ENCODE peak calls at places on chromosomes 1 and 21, in eight cellular contexts. Y, B, T, N, Z, S, U and A are unnamed samples.

GRCh38 chr1:16915627-16915973 is 6.1 kb upstream of the CROCC start:
- DNase-seq in Y (peak), B (peak), T (no peak), N (peak), Z (no peak), S (no peak), U (no peak), A (peak)

GRCh38 chr1:234617135-234617985 is 7.4 kb upstream of the IRF2BP2 start:
- DNase-seq in Y (no peak), B (no peak), T (no peak), N (peak), Z (no peak), S (no peak), U (no peak), A (peak)

GRCh38 chr1:156641761-156642264 is at the start of gene BCAN:
- DNase-seq in Y (no peak), B (peak), T (no peak), N (peak), Z (no peak), S (no peak), U (peak), A (no peak)

GRCh38 chr21:14383596-14384210 is 757 bp upstream of the HSPA13 start:
- DNase-seq in Y (no peak), B (no peak), T (no peak), N (no peak), Z (no peak), S (no peak), U (no peak), A (peak)

GRCh38 chr1:112508242-112509004 is at the start of gene WNT2B:
- DNase-seq in Y (peak), B (peak), T (no peak), N (peak), Z (no peak), S (peak), U (no peak), A (no peak)

GRCh38 chr1:2050482-2050792 is 226 bp downstream of the PRKCZ start:
- DNase-seq in Y (no peak), B (no peak), T (no peak), N (no peak), Z (no peak), S (no peak), U (no peak), A (no peak)

GRCh38 chr1:201260648-201261311 is 22.5 kb upstream of the PKP1 start:
- DNase-seq in Y (no peak), B (peak), T (no peak), N (no peak), Z (peak), S (no peak), U (no peak), A (no peak)

GRCh38 chr21:43209575-43210453 is 41.0 kb downstream of the CRYAA start:
- DNase-seq in Y (peak), B (peak), T (peak), N (no peak), Z (no peak), S (no peak), U (peak), A (peak)

GRCh38 chr1:220528049-220528678 is at the start of gene MARK1:
- DNase-seq in Y (peak), B (peak), T (no peak), N (peak), Z (no peak), S (peak), U (peak), A (peak)

GRCh38 chr1:41889506-41890414 is 29.0 kb downstream of the HIVEP3 start:
- DNase-seq in Y (no peak), B (no peak), T (no peak), N (no peak), Z (no peak), S (no peak), U (no peak), A (no peak)

GRCh38 chr1:31570906-31571305 is 5.4 kb upstream of the TINAGL1 start:
- DNase-seq in Y (no peak), B (no peak), T (no peak), N (peak), Z (no peak), S (no peak), U (no peak), A (peak)

GRCh38 chr1:79587229-79587628 is 580.7 kb upstream of the ADGRL4 start:
- DNase-seq in Y (no peak), B (no peak), T (no peak), N (peak), Z (no peak), S (no peak), U (no peak), A (peak)

GRCh38 chr1:167599839-167600581 is 30.0 kb upstream of the RCSD1 start:
- DNase-seq in Y (no peak), B (no peak), T (peak), N (peak), Z (no peak), S (peak), U (peak), A (peak)

GRCh38 chr1:80218112-80218511 is 1211.6 kb upstream of the ADGRL4 start:
- DNase-seq in Y (no peak), B (no peak), T (peak), N (peak), Z (no peak), S (peak), U (no peak), A (peak)

GRCh38 chr1:18597159-18598042 is 33.2 kb upstream of the PAX7 start:
- DNase-seq in Y (peak), B (peak), T (peak), N (peak), Z (no peak), S (peak), U (peak), A (peak)

GRCh38 chr21:28338906-28339305 is 653.8 kb downstream of the LTN1 start:
- DNase-seq in Y (no peak), B (no peak), T (no peak), N (no peak), Z (no peak), S (peak), U (no peak), A (peak)

GRCh38 chr1:95368178-95368577 is 134.2 kb downstream of the RWDD3 start:
- DNase-seq in Y (no peak), B (no peak), T (no peak), N (no peak), Z (no peak), S (no peak), U (no peak), A (no peak)

GRCh38 chr1:39675220-39675619 is 3.3 kb upstream of the NT5C1A start:
- DNase-seq in Y (no peak), B (no peak), T (no peak), N (no peak), Z (no peak), S (no peak), U (no peak), A (no peak)

GRCh38 chr1:47990286-47990685 is 6.9 kb downstream of the TRABD2B start:
- DNase-seq in Y (no peak), B (peak), T (no peak), N (no peak), Z (no peak), S (no peak), U (no peak), A (no peak)

GRCh38 chr1:64469614-64469976 is 334 bp upstream of the CACHD1 start:
- DNase-seq in Y (no peak), B (no peak), T (no peak), N (peak), Z (peak), S (no peak), U (no peak), A (no peak)

GRCh38 chr1:205842177-205842576 is 7.8 kb downstream of the PM20D1 start:
- DNase-seq in Y (no peak), B (no peak), T (no peak), N (no peak), Z (no peak), S (no peak), U (no peak), A (no peak)

DNA sequence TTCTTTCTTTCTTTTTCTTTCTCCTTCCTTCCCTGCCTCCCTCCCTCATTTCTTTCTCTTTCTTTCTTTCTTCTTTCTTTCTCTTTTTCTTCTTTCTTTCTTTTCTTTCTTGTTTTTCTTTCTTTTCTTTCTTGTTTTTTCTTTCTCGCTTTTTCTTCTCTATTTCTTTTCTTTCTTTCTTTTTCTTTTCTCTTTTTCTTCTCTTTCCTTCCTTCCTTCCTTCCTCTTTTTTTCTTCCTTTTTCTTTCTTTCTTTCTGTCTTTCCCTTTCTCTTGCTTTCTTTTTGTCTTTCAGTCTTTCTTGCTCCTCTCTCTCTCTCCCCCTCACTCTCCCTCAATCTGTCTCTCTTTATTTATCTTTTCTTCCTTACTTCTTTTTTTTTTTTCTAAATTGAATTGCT is 472.0 kb upstream of the CHRM3 start:
- DNase-seq in Y (no peak), B (no peak), T (no peak), N (no peak), Z (no peak), S (no peak), U (no peak), A (no peak)
- TF ChIP-seq CTCF in Y (no peak), B (no peak), T (no peak), N (no peak), Z (no peak), S (no peak), U (no peak), A (no peak)

DNA sequence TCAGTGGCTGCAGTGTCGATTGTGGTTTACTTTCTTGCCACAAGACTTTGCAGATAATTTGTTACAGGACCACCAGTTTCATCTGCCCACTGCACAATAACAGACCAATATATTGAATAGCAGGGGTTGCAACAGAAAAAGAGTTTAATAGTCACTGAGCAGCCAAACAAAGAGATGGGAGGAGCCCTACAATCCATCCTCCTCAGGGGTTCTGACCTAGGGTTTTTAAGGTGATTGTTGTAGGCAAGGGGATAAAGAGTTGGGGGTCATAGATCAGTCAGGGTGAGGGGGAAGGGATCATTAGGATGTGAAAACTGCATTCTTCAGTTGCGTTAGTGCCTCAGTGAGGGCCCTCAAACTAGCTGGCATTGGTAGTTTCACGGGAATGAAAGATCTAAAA is 110.7 kb upstream of the OLFM3 start:
- DNase-seq in Y (no peak), B (no peak), T (no peak), N (no peak), Z (no peak), S (no peak), U (no peak), A (no peak)
- H3K4me3 ChIP-seq in Y (no peak), B (no peak), T (no peak), N (no peak), Z (no peak), S (no peak), U (no peak), A (no peak)

DNA sequence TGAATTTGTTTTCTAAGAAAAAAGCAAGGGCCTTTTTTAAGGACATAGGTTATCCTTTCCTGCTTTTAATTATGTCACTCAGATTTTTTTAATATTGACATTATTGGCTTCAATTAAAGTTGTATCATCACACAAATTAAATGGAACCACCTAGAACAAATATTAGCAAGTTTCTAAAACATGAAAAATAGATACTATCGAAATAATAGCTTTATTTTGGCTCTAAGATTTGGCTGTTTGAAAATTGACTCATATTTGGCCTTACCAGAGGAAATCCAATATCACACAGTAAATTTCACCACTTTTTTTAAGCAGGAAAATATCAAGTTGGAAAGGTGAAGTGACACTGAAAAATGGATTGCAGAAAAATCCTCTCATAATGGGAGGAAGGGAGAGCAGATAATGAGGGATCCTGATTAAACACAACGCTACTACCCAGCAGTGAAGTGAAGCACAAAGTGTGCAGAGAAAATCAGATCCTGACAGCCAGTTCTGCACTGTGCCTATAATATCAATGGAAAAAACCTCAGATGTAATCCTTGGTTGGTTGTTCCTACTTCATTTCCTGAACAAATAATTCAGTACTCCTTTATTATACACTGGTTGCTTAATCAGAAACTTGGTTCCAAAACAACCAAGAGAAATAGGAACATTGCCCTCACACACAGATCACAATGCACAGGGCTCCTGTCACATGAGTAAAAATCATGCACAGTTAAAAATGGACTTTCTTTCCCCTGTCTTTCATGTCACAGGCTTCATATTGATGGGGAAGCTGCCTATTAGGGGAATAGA is 9.4 kb downstream of the DNASE2B start:
- DNase-seq in Y (no peak), B (no peak), T (no peak), N (no peak), Z (no peak), S (peak), U (no peak), A (peak)
- TF ChIP-seq CTCF in Y (no peak), B (no peak), T (no peak), N (no peak), Z (no peak), S (no peak), U (no peak), A (no peak)

DNA sequence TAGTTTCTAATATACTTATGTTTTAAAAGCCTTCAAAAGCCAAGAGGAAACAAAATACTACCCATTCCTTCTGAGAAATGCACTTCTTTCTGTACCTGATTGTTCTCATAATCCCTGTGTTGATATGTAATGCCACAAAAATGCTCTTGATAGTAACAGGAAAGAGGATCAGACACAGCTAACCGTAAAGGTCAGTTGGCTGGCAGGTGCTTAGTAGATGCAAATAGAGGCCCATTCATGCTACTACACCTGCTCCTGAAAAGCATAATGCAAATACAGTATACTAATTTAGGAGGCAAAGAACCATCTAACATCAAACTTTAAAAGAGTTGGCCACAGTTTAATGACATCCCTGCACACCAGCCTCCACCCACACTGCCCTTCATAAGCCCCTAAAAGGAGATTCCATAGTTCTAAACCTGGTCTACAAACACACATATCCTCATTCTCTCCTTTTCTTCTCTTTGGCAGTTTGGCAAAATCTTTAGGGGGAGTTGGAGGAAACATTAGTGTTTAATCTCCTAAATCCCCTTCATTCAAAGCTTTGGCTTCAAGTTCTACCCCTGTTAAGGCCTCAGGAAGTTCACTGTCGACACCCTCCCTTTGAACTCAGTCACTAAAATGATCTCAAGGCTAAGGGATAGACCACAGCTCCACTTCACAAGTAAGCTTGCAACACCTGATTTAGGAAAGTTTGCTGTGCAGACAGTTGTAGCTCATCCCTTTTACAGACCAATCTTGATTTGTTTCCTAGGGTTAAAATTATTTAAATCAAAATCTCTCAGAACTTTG is 2.9 kb upstream of the CD46 start:
- DNase-seq in Y (no peak), B (no peak), T (no peak), N (no peak), Z (no peak), S (no peak), U (no peak), A (no peak)
- H3K4me3 ChIP-seq in Y (no peak), B (no peak), T (no peak), N (no peak), Z (no peak), S (no peak), U (no peak), A (no peak)

GRCh38 chr1:164440222-164440621 is 118.8 kb upstream of the PBX1 start:
- DNase-seq in Y (no peak), B (peak), T (no peak), N (peak), Z (no peak), S (no peak), U (peak), A (peak)
- TF ChIP-seq CTCF in Y (peak), B (peak), T (peak), N (peak), Z (peak), S (no peak), U (peak), A (peak)

GRCh38 chr1:8439015-8439702 is 121.2 kb downstream of the SLC45A1 start:
- DNase-seq in Y (peak), B (peak), T (peak), N (peak), Z (peak), S (peak), U (peak), A (peak)
- H3K4me3 ChIP-seq in Y (no peak), B (peak), T (no peak), N (no peak), Z (no peak), S (no peak), U (no peak), A (no peak)

GRCh38 chr1:29032839-29033238 is 90.9 kb downstream of the TMEM200B start:
- DNase-seq in Y (no peak), B (no peak), T (no peak), N (no peak), Z (no peak), S (peak), U (no peak), A (no peak)

GRCh38 chr1:29029652-29030051 is 94.1 kb downstream of the TMEM200B start:
- DNase-seq in Y (no peak), B (no peak), T (no peak), N (no peak), Z (no peak), S (no peak), U (no peak), A (no peak)

GRCh38 chr1:29033829-29034466 is 89.8 kb downstream of the TMEM200B start:
- DNase-seq in Y (no peak), B (no peak), T (peak), N (peak), Z (no peak), S (peak), U (no peak), A (peak)
- TF ChIP-seq CTCF in Y (peak), B (peak), T (peak), N (peak), Z (peak), S (peak), U (peak), A (peak)